ENCODE peak calls at places on chromosomes 5 and 9, in ten cellular contexts. B is cerebellar cortex, J is stromal cell of bone marrow, A is SW480, P is upper lobe of right lung, H is WTC11, Z is GM23248, I is Right ventricle myocardium superior, M is hepatocyte, C is A673. V is an unnamed sample.

GRCh38 chr9:134040831-134041648 is 15.8 kb downstream of the BRD3OS start:
- DNase-seq in B (no peak), J (no peak), A (no peak), P (peak; percentile 68), H (no peak), Z (no peak), I (peak; percentile 49), M (no peak), C (no peak), V (no peak)

GRCh38 chr5:87410941-87411340 is 1.8 kb downstream of the CCNH start:
- DNase-seq in B (no peak), J (no peak), A (no peak), P (no peak), H (no peak), Z (peak; percentile 87), I (no peak), M (no peak), C (no peak), V (no peak)

GRCh38 chr9:10366171-10366779 is 246.5 kb downstream of the PTPRD start:
- DNase-seq in B (peak; percentile 42), J (peak; percentile 6), A (peak; percentile 15), P (no peak), H (no peak), Z (peak; percentile 31), I (no peak), M (peak; percentile 61), C (peak; percentile 60), V (peak; percentile 8)

GRCh38 chr5:54778783-54779182 is 206.6 kb downstream of the ESM1 start:
- DNase-seq in B (no peak), J (no peak), A (no peak), P (no peak), H (no peak), Z (no peak), I (no peak), M (no peak), C (no peak), V (no peak)

GRCh38 chr9:89022071-89022721 is 30.9 kb downstream of the S1PR3 start:
- DNase-seq in B (no peak), J (peak; percentile 31), A (no peak), P (peak; percentile 90), H (no peak), Z (peak; percentile 33), I (peak; percentile 52), M (peak; percentile 47), C (no peak), V (no peak)

GRCh38 chr9:88523056-88523455 is 11.9 kb upstream of the NXNL2 start:
- DNase-seq in B (no peak), J (no peak), A (peak; percentile 97), P (no peak), H (no peak), Z (peak; percentile 62), I (no peak), M (no peak), C (no peak), V (no peak)

GRCh38 chr5:133369161-133369783 is 243.1 kb downstream of the FSTL4 start:
- DNase-seq in B (no peak), J (no peak), A (no peak), P (no peak), H (no peak), Z (no peak), I (no peak), M (no peak), C (no peak), V (no peak)

GRCh38 chr5:115391780-115392179 is 95.3 kb upstream of the CCDC112 start:
- DNase-seq in B (no peak), J (no peak), A (no peak), P (no peak), H (no peak), Z (no peak), I (no peak), M (no peak), C (no peak), V (no peak)

GRCh38 chr5:81428446-81428845 is 34.5 kb upstream of the ACOT12 start:
- DNase-seq in B (no peak), J (no peak), A (no peak), P (no peak), H (no peak), Z (peak; percentile 53), I (no peak), M (no peak), C (no peak), V (no peak)

GRCh38 chr5:66642538-66642937 is 46.3 kb downstream of the MAST4 start:
- DNase-seq in B (no peak), J (no peak), A (no peak), P (no peak), H (no peak), Z (no peak), I (no peak), M (no peak), C (no peak), V (no peak)

GRCh38 chr9:19481471-19481870 is 72.7 kb downstream of the ACER2 start:
- DNase-seq in B (no peak), J (no peak), A (no peak), P (no peak), H (no peak), Z (no peak), I (peak; percentile 53), M (no peak), C (no peak), V (no peak)

GRCh38 chr5:148805323-148806290 is 20.8 kb upstream of the ADRB2 start:
- DNase-seq in B (no peak), J (no peak), A (peak; percentile 79), P (no peak), H (no peak), Z (peak; percentile 55), I (peak; percentile 72), M (no peak), C (peak; percentile 48), V (peak; percentile 30)